ENCODE peak calls at places on chromosomes 2 and 18, in seven cellular contexts. A is fibroblast of the aortic adventitia, L is C1 segment of cervical spinal cord, Y is iris pigment epithelial cell, M is AG20443, U is ELR, D is T-cell. C is an unnamed sample.

GRCh38 chr2:1617425-1618021 is 126.8 kb downstream of the PXDN start:
- DNase-seq in A (no peak), L (no peak), Y (no peak), M (no peak), U (no peak), D (no peak), C (no peak)

GRCh38 chr2:102034683-102035606 is 43.2 kb downstream of the IL1R2 start:
- DNase-seq in A (no peak), L (no peak), Y (no peak), M (no peak), U (no peak), D (no peak), C (no peak)

GRCh38 chr2:195820373-195820772 is 163.3 kb downstream of the SLC39A10 start:
- DNase-seq in A (peak; percentile 89), L (no peak), Y (peak; percentile 71), M (peak; percentile 47), U (peak; percentile 60), D (no peak), C (peak; percentile 78)

GRCh38 chr2:208781166-208781565 is 374.6 kb downstream of the PTH2R start:
- DNase-seq in A (peak; percentile 22), L (no peak), Y (no peak), M (no peak), U (no peak), D (no peak), C (no peak)

GRCh38 chr2:233105930-233106329 is 45.8 kb downstream of the INPP5D start:
- DNase-seq in A (no peak), L (no peak), Y (no peak), M (no peak), U (no peak), D (no peak), C (no peak)

GRCh38 chr18:59910967-59911366 is 11.2 kb downstream of the PMAIP1 start:
- DNase-seq in A (peak; percentile 84), L (no peak), Y (peak; percentile 83), M (no peak), U (no peak), D (no peak), C (peak; percentile 85)

GRCh38 chr2:29213871-29214341 is 98.7 kb downstream of the CLIP4 start:
- DNase-seq in A (no peak), L (no peak), Y (no peak), M (no peak), U (peak; percentile 66), D (no peak), C (no peak)

GRCh38 chr2:218927411-218927810 is 32.1 kb upstream of the CDK5R2 start:
- DNase-seq in A (no peak), L (no peak), Y (no peak), M (no peak), U (no peak), D (no peak), C (no peak)

GRCh38 chr2:20232837-20233207 is 7.9 kb upstream of the SDC1 start:
- DNase-seq in A (no peak), L (no peak), Y (no peak), M (no peak), U (no peak), D (no peak), C (no peak)

GRCh38 chr2:71605781-71606241 is 152.4 kb downstream of the DYSF start:
- DNase-seq in A (no peak), L (no peak), Y (no peak), M (no peak), U (no peak), D (no peak), C (no peak)

GRCh38 chr2:212727751-212728150 is 189.1 kb upstream of the ERBB4 start:
- DNase-seq in A (no peak), L (no peak), Y (peak; percentile 41), M (no peak), U (no peak), D (no peak), C (no peak)

GRCh38 chr2:88765154-88765948 is 73.9 kb downstream of the RPIA start:
- DNase-seq in A (peak; percentile 14), L (no peak), Y (peak; percentile 18), M (peak; percentile 53), U (peak; percentile 17), D (peak; percentile 58), C (peak; percentile 25)

GRCh38 chr2:147214900-147215299 is 629.9 kb upstream of the ACVR2A start:
- DNase-seq in A (no peak), L (no peak), Y (no peak), M (peak; percentile 45), U (no peak), D (no peak), C (no peak)

GRCh38 chr18:76977108-76977621 is 154.8 kb downstream of the ZNF236 start:
- DNase-seq in A (no peak), L (no peak), Y (no peak), M (no peak), U (no peak), D (no peak), C (no peak)

GRCh38 chr2:177334940-177335543 is 57.5 kb upstream of the AGPS start:
- DNase-seq in A (peak; percentile 69), L (no peak), Y (no peak), M (peak; percentile 55), U (peak; percentile 76), D (peak; percentile 26), C (peak; percentile 64)

GRCh38 chr2:234027646-234028045 is 22.9 kb upstream of the SPP2 start:
- DNase-seq in A (no peak), L (no peak), Y (peak; percentile 9), M (no peak), U (no peak), D (no peak), C (no peak)